ENCODE peak calls at places on chromosomes 4 and X, in four cellular contexts. X, U, E and A are unnamed samples.

GRCh38 chr4:2643555-2643954 is 107.1 kb downstream of the FAM193A start:
- DNase-seq in U (no peak), X (no peak), E (no peak), A (no peak)

GRCh38 chrX:154367474-154368308 is 6.7 kb downstream of the FLNA start:
- DNase-seq in U (no peak), X (no peak), E (no peak), A (no peak)

GRCh38 chr4:86675548-86675947 is 81.4 kb downstream of the PTPN13 start:
- DNase-seq in E (no peak), X (no peak), U (no peak), A (no peak)

GRCh38 chrX:15820106-15821073 is 30.1 kb downstream of the ZRSR2 start:
- DNase-seq in U (no peak), X (peak), E (no peak), A (no peak)

GRCh38 chr4:118718511-118719170 is 33.4 kb downstream of the METTL14 start:
- DNase-seq in E (no peak), U (no peak), X (no peak), A (no peak)

GRCh38 chrX:129013574-129013973 is 509.7 kb downstream of the SMARCA1 start:
- DNase-seq in U (no peak), X (no peak), E (no peak), A (no peak)

GRCh38 chrX:139495324-139495723 is 35.2 kb upstream of the F9 start:
- DNase-seq in U (no peak), X (no peak), E (no peak), A (no peak)

GRCh38 chr4:107825072-107825789 is 499 bp downstream of the SGMS2 start:
- DNase-seq in E (peak), U (no peak), X (peak), A (peak)

GRCh38 chr4:54109226-54110018 is 9.5 kb downstream of the GSX2 start:
- DNase-seq in E (no peak), U (no peak), X (no peak), A (no peak)

GRCh38 chr4:123505457-123506310 is 109.1 kb downstream of the SPRY1 start:
- DNase-seq in E (peak), X (peak), U (peak), A (no peak)

GRCh38 chr4:12949719-12950118 is 534.4 kb downstream of the RAB28 start:
- DNase-seq in E (no peak), X (no peak), U (no peak), A (no peak)

GRCh38 chr4:25128671-25129070 is 31.6 kb downstream of the SEPSECS start:
- DNase-seq in X (no peak), E (no peak), U (no peak), A (no peak)

GRCh38 chr4:41196633-41197332 is 17.6 kb downstream of the APBB2 start:
- DNase-seq in E (peak), X (no peak), U (no peak), A (no peak)

GRCh38 chr4:2174061-2174460 is 67.9 kb downstream of the HAUS3 start:
- DNase-seq in X (no peak), E (no peak), U (no peak), A (no peak)

GRCh38 chrX:150405576-150405975 is 42.5 kb downstream of the MAMLD1 start:
- DNase-seq in E (no peak), X (no peak), U (no peak), A (no peak)

GRCh38 chr4:121421594-121421993 is 40.8 kb upstream of the QRFPR start:
- DNase-seq in E (no peak), U (no peak), X (no peak), A (no peak)

GRCh38 chrX:45840411-45840950 is 639.8 kb upstream of the DIPK2B start:
- DNase-seq in U (no peak), X (no peak), E (no peak), A (no peak)

GRCh38 chr4:165864228-165864627 is 8.8 kb upstream of the TLL1 start:
- DNase-seq in E (no peak), U (no peak), X (no peak), A (no peak)

GRCh38 chrX:138885886-138886285 is 174.4 kb upstream of the FGF13 start:
- DNase-seq in U (no peak), E (peak), X (peak), A (no peak)

GRCh38 chrX:154002215-154002719 is 17.4 kb downstream of the IRAK1 start:
- DNase-seq in E (peak), X (no peak), U (no peak), A (no peak)

GRCh38 chr4:4818440-4819212 is 40.8 kb upstream of the MSX1 start:
- DNase-seq in E (no peak), X (no peak), U (no peak), A (no peak)

GRCh38 chrX:525134-525533 is 105.5 kb upstream of the SHOX start:
- DNase-seq in X (no peak), E (no peak), U (no peak), A (peak)

GRCh38 chr4:142519342-142519741 is 326.8 kb downstream of the INPP4B start:
- DNase-seq in X (no peak), E (no peak), U (no peak), A (no peak)

GRCh38 chr4:151753056-151753455 is 7.8 kb downstream of the GATB start:
- DNase-seq in X (no peak), E (no peak), U (no peak), A (no peak)

GRCh38 chr4:113222006-113222405 is 172.6 kb downstream of the ANK2 start:
- DNase-seq in U (no peak), X (peak), E (peak), A (no peak)

GRCh38 chrX:76029385-76029784 is 143.5 kb upstream of the PBDC1 start:
- DNase-seq in E (no peak), X (no peak), U (no peak), A (no peak)

GRCh38 chr4:151356510-151356909 is 31.1 kb upstream of the SH3D19 start:
- DNase-seq in U (no peak), E (no peak), X (no peak), A (no peak)

GRCh38 chr4:174520655-174521054 is 1.6 kb downstream of the HPGD start:
- DNase-seq in X (no peak), U (no peak), E (peak), A (no peak)

GRCh38 chr4:39521253-39521908 is 5.9 kb downstream of the UGDH start:
- DNase-seq in E (peak), U (no peak), X (no peak), A (no peak)

GRCh38 chr4:159395693-159396092 is 292.8 kb downstream of the RAPGEF2 start:
- DNase-seq in X (no peak), E (no peak), U (no peak), A (no peak)

GRCh38 chrX:15918003-15918402 is 63.4 kb upstream of the AP1S2 start:
- DNase-seq in E (no peak), X (no peak), U (no peak), A (no peak)